ENCODE peak calls at places on chromosomes 16 and 17, in eight cellular contexts. K is gastrocnemius medialis, H is fibroblast of mammary gland, U is fibroblast of lung, B is neural progenitor cell, N is GM12878, T is pancreas, A is thyroid gland. Q is an unnamed sample.
A peak's percentile ranks its signal among the peaks of the same experiment; 100 is the strongest.

GRCh38 chr16:17470871-17471744 is at the start of gene XYLT1:
- DNase-seq in K (peak; percentile 73), H (peak; percentile 100), U (peak; percentile 96), B (peak; percentile 83), N (no peak), T (peak; percentile 61), A (peak; percentile 63), Q (no peak)

GRCh38 chr16:27512061-27512460 is 37.7 kb downstream of the GTF3C1 start:
- DNase-seq in K (no peak), H (no peak), U (no peak), B (no peak), N (no peak), T (no peak), A (no peak), Q (no peak)

GRCh38 chr17:60959011-60959410 is 281.4 kb downstream of the BCAS3 start:
- DNase-seq in K (no peak), H (peak; percentile 69), U (peak; percentile 36), B (no peak), N (no peak), T (no peak), A (no peak), Q (no peak)

GRCh38 chr17:29778936-29779811 is 150.9 kb downstream of the SSH2 start:
- DNase-seq in K (peak; percentile 72), H (peak; percentile 63), U (peak; percentile 28), B (peak; percentile 56), N (no peak), T (peak; percentile 70), A (peak; percentile 74), Q (peak; percentile 31)

GRCh38 chr16:14362774-14363371 is 267.2 kb downstream of the PARN start:
- DNase-seq in K (peak; percentile 44), H (peak; percentile 80), U (peak; percentile 69), B (no peak), N (no peak), T (no peak), A (no peak), Q (no peak)

GRCh38 chr16:24504467-24505345 is 34.7 kb upstream of the RBBP6 start:
- DNase-seq in K (peak; percentile 8), H (peak; percentile 69), U (peak; percentile 36), B (peak; percentile 78), N (peak; percentile 17), T (peak; percentile 62), A (peak; percentile 27), Q (peak; percentile 39)

GRCh38 chr16:83031524-83031923 is 404.8 kb downstream of the CDH13 start:
- DNase-seq in K (no peak), H (no peak), U (peak; percentile 8), B (no peak), N (no peak), T (no peak), A (peak; percentile 3), Q (no peak)

GRCh38 chr17:50331085-50331791 is 14.7 kb upstream of the XYLT2 start:
- DNase-seq in K (no peak), H (peak; percentile 99), U (peak; percentile 97), B (no peak), N (no peak), T (no peak), A (no peak), Q (no peak)

GRCh38 chr17:50532452-50533024 is at the start of gene EPN3:
- DNase-seq in K (no peak), H (no peak), U (no peak), B (peak; percentile 44), N (no peak), T (peak; percentile 75), A (peak; percentile 80), Q (no peak)

GRCh38 chr17:48011405-48012150 is 26.0 kb downstream of the COPZ2 start:
- DNase-seq in K (no peak), H (peak; percentile 48), U (peak; percentile 35), B (peak; percentile 64), N (no peak), T (no peak), A (peak; percentile 19), Q (no peak)

GRCh38 chr16:83631006-83631405 is 176.8 kb upstream of the HSBP1 start:
- DNase-seq in K (no peak), H (no peak), U (no peak), B (no peak), N (no peak), T (no peak), A (no peak), Q (no peak)

GRCh38 chr16:10688291-10688690 is 6.4 kb downstream of the TEKT5 start:
- DNase-seq in K (no peak), H (no peak), U (no peak), B (no peak), N (no peak), T (peak; percentile 19), A (peak; percentile 86), Q (no peak)

GRCh38 chr17:77392376-77393273 is 251.9 kb downstream of the SEC14L1 start:
- DNase-seq in K (no peak), H (peak; percentile 65), U (no peak), B (peak; percentile 91), N (no peak), T (peak; percentile 67), A (peak; percentile 72), Q (no peak)

GRCh38 chr17:17603178-17603894 is 11.8 kb upstream of the PEMT start:
- DNase-seq in K (no peak), H (no peak), U (no peak), B (no peak), N (no peak), T (no peak), A (no peak), Q (no peak)

GRCh38 chr17:16273499-16273898 is 56.5 kb downstream of the PIGL start:
- DNase-seq in K (no peak), H (peak; percentile 88), U (peak; percentile 86), B (no peak), N (no peak), T (no peak), A (no peak), Q (no peak)

GRCh38 chr17:36934144-36934758 is 3.0 kb upstream of the LHX1 start:
- DNase-seq in K (no peak), H (no peak), U (no peak), B (peak; percentile 60), N (no peak), T (no peak), A (no peak), Q (no peak)

GRCh38 chr17:36932383-36933173 is 4.7 kb upstream of the LHX1 start:
- DNase-seq in K (no peak), H (no peak), U (no peak), B (no peak), N (no peak), T (no peak), A (no peak), Q (no peak)

GRCh38 chr17:36931697-36932382 is 5.4 kb upstream of the LHX1 start:
- DNase-seq in K (no peak), H (no peak), U (no peak), B (no peak), N (no peak), T (no peak), A (peak; percentile 33), Q (no peak)

GRCh38 chr17:36934759-36935630 is 2.3 kb upstream of the LHX1 start:
- DNase-seq in K (no peak), H (no peak), U (no peak), B (peak; percentile 85), N (no peak), T (no peak), A (no peak), Q (no peak)

GRCh38 chr17:36933174-36934143 is 3.8 kb upstream of the LHX1 start:
- DNase-seq in K (no peak), H (no peak), U (no peak), B (peak; percentile 54), N (no peak), T (no peak), A (no peak), Q (no peak)
- H3K4me3 ChIP-seq in K (peak overlapping the region; percentile 27), H (no peak overlapping the region), U (no peak overlapping the region), B (peak overlapping the region; percentile 42), N (no peak overlapping the region), T (peak overlapping the region; percentile 21), A (no peak overlapping the region), Q (no peak overlapping the region)

DNA sequence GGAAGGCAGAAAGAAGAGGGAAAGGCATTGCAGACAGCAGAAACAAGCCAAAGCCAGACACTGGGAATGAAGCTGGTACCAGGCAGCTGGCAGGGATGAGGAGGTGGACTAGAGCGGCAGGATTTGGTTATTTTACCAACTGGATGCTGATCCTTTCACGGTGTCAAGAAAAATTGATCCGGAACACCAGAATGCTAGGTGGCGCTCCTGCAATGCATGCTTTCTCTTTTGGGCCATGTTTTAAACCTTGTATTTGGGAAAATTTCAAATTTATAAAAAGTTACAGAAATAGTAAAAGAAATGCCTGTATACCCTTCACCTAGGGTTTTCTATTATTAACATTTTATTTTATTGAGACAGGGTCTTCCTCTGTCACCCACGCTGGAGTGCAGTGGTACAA is 224.7 kb downstream of the SOX9 start:
- DNase-seq in K (no peak), H (no peak), U (no peak), B (no peak), N (no peak), T (no peak), A (no peak), Q (no peak)
- TF ChIP-seq CTCF in K (no peak), H (peak; percentile 13), U (no peak), B (no peak), N (no peak), T (no peak), A (no peak), Q (no peak)

DNA sequence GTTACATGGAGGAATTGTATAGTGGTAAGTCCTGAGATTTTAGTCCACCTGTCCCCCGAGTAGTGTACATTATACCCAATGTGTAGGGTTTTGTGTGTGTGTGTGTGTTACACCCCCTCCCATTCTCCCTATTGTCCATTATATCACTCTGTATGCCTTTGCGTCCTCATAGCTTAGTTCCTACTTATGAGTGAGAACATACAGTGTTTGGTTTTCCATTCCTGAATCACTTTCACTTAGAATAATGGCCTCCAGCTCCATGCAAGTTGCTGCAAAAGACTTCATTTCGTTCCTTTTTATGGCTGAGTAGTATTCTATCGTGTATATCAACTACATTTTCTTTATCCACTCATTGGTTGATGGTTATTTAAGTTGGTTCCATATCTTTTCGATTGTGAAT is 635 bp upstream of the FA2H start:
- DNase-seq in K (no peak), H (no peak), U (no peak), B (no peak), N (no peak), T (no peak), A (no peak), Q (no peak)
- H3K4me3 ChIP-seq in K (peak overlapping the region; percentile 38), H (no peak overlapping the region), U (no peak overlapping the region), B (peak overlapping the region; percentile 58), N (peak overlapping the region; percentile 71), T (peak overlapping the region; percentile 78), A (no peak overlapping the region), Q (peak overlapping the region; percentile 74)

GRCh38 chr16:50809561-50809960 is 67.7 kb downstream of the CYLD start:
- DNase-seq in K (no peak), H (no peak), U (no peak), B (no peak), N (no peak), T (no peak), A (no peak), Q (no peak)

GRCh38 chr16:50812046-50812445 is 70.2 kb downstream of the CYLD start:
- DNase-seq in K (no peak), H (no peak), U (no peak), B (no peak), N (no peak), T (no peak), A (no peak), Q (no peak)

GRCh38 chr16:50810241-50810965 is 68.5 kb downstream of the CYLD start:
- DNase-seq in K (no peak), H (no peak), U (no peak), B (no peak), N (no peak), T (no peak), A (no peak), Q (no peak)

GRCh38 chr16:50806099-50807062 is 64.5 kb downstream of the CYLD start:
- DNase-seq in K (peak; percentile 67), H (peak; percentile 89), U (peak; percentile 79), B (peak; percentile 94), N (peak; percentile 81), T (peak; percentile 87), A (peak; percentile 87), Q (peak; percentile 64)

GRCh38 chr16:50808929-50809538 is 67.1 kb downstream of the CYLD start:
- DNase-seq in K (no peak), H (no peak), U (no peak), B (no peak), N (no peak), T (no peak), A (no peak), Q (no peak)
- TF ChIP-seq CTCF in K (no peak), H (no peak), U (no peak), B (no peak), N (no peak), T (no peak), A (no peak), Q (no peak)

Q was measured in GM12864.